ENCODE peak calls at places on chromosomes 16 and 17, in five cellular contexts. X, I, A, S and N are unnamed samples. For H3K4me1, the result is how much of the 10 kb centered on the place peaks cover.

GRCh38 chr17:13437966-13438779 is 163.6 kb downstream of the HS3ST3A1 start:
- DNase-seq in X (no peak), I (peak), A (no peak), S (no peak), N (peak)

GRCh38 chr17:10725262-10725661 is 4.6 kb downstream of the TMEM220 start:
- DNase-seq in X (no peak), I (no peak), A (no peak), S (no peak), N (no peak)

GRCh38 chr17:2421315-2422147 is 20.7 kb upstream of the MNT start:
- DNase-seq in X (no peak), I (peak), A (peak), S (peak), N (no peak)

GRCh38 chr17:72126575-72127486 is 6.0 kb downstream of the SOX9 start:
- DNase-seq in X (peak), I (peak), A (peak), S (peak), N (peak)

GRCh38 chr17:37743875-37744632 is 805 bp downstream of the HNF1B start:
- DNase-seq in X (no peak), I (no peak), A (peak), S (no peak), N (no peak)

GRCh38 chr17:55348749-55349354 is 72.8 kb downstream of the MMD start:
- DNase-seq in X (peak), I (peak), A (peak), S (peak), N (peak)

GRCh38 chr16:66116163-66116792 is 250.2 kb upstream of the CDH5 start:
- DNase-seq in X (no peak), I (peak), A (no peak), S (peak), N (peak)

GRCh38 chr17:72053069-72053846 is 67.6 kb upstream of the SOX9 start:
- DNase-seq in X (no peak), I (no peak), A (no peak), S (peak), N (peak)

GRCh38 chr17:78477913-78478756 is 99.1 kb downstream of the DNAH17 start:
- DNase-seq in X (no peak), I (no peak), A (no peak), S (no peak), N (no peak)

GRCh38 chr17:64984776-64985521 is 65.7 kb upstream of the LRRC37A3 start:
- DNase-seq in X (peak), I (peak), A (peak), S (peak), N (peak)

GRCh38 chr16:11632455-11632921 is 35.8 kb upstream of the SNN start:
- DNase-seq in X (peak), I (peak), A (no peak), S (no peak), N (peak)

GRCh38 chr17:76873856-76874255 is 5.7 kb downstream of the MGAT5B start:
- DNase-seq in X (no peak), I (peak), A (no peak), S (no peak), N (peak)

GRCh38 chr17:68843522-68843921 is 111.7 kb downstream of the ABCA8 start:
- DNase-seq in X (no peak), I (no peak), A (no peak), S (no peak), N (no peak)

GRCh38 chr17:21104608-21105007 is 22.2 kb upstream of the DHRS7B start:
- DNase-seq in X (no peak), I (no peak), A (no peak), S (no peak), N (no peak)

DNA sequence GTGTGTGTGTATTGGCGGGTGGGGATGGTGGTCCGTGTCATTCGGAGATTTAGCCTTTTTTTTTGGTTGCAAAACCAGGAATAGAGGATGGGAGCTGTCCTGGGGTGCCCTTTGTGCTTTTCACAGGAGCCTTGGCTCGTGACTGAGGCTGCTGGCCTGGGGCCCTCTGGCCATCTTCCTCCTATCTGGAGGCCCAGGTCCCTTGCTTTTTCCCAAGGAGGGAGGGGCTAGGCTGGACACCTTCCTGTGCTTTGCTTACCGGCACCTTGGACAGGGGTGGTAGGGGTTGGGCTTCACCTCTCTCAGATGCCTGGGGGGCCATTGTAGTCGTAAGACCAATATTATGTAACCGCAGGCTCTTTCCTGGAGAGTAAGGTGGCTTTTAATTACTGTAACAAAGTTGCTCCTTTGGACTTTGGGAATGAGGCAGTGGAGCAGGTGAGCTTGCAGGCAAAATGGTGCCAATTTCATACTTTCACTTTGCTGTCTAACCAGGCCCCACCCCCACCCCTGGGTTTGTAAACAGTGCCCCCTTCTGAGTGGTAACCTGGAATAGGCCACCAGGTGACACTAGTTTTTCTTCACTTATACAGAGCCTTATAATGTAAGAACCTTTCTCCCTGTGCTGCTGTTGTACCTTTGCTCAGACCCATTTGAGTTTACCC is 1.2 kb downstream of the DYNLL2 start:
- DNase-seq in X (peak), I (peak), A (peak), S (peak), N (peak)
- H3K4me1 ChIP-seq in X (under half), I (under half), A (under half), S (under half), N (under half)

DNA sequence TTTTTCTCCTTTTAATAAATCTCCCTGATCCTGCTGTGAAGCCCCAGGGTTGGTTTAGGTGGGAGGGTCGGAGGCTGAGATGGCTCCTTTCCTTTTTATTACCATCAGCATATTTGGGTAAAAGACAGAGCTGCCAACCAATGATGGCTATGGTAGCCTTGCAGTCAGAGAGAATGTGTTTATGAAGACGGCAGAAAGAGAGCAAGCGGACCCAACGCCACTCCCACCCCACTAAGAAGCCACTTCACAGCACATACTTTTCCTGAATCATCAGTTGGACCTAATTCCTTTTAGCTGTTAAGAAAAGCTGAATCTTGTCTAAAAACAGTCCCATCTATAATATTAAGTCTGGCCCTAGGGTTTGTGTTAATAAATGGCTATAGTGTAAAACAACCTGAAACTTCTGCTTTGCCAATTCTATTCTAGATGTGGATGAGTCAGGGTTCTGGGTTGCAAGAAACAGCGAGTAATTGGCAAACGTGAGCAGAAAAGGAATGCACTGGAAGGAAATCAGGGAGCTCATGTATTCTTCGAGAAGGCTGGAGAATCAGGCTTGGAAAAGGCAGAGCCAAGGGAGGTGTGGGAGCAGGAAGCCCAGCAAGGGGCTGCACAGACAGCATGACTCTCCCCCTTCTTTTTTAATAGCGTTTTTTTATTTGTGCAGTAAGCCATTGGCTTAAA is 34.0 kb upstream of the PRKCA start:
- DNase-seq in X (no peak), I (peak), A (no peak), S (peak), N (peak)
- H3K4me2 ChIP-seq in X (no peak), I (no peak), A (peak), S (no peak), N (peak)

DNA sequence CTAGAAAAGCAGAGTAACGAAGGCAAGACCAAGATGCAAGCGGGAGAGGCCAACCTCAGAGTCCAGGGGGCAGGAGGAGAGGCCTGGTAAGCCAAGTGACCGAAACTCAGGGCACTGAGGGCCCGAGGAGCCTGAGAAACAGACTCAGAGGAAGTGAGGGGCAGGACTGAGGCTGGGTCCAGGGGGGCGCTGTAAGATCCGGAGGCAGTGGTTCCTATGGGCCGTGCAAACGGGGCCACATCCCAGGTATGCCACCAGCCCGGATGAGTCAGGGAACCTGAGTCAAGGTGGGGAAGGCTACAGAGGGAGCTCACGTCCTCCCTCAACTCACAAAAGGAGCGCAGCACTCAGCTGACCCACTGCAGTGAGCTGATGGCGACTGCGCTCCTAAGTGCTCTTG is 8.3 kb downstream of the ZDHHC7 start:
- DNase-seq in X (no peak), I (no peak), A (no peak), S (no peak), N (no peak)
- H3K4me1 ChIP-seq in X (under half), I (under half), A (half or more), S (half or more), N (half or more)

DNA sequence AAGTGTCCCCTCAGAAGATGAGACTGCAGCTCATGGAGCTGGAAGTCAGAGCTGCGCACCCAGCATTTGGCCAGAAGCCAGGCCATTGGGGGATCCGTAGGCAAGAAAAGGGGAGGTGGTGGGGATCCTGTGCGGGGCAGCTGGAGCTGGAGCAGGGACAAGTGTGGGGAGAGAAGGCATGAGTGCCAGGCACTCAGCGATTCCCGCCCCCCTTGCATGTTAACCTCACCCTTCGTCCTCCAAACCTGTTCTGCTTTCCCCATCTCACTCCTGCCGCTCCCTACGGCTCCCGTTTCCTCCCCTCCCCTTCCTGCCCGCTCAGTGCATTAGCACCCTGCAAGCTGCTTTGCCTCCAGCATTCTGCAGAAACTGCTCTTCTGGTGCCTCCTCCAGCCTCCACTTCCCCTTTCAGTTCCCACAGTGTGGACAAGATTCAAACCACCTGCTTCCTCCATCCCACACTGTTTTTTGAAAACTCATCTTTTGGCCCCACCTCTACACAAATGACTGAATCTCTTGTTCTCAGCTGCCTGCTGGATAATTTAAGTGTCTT is 5.6 kb downstream of the ALOX15 start:
- DNase-seq in X (no peak), I (no peak), A (no peak), S (no peak), N (no peak)
- H3K4me2 ChIP-seq in X (no peak), I (no peak), A (no peak), S (no peak), N (no peak)

DNA sequence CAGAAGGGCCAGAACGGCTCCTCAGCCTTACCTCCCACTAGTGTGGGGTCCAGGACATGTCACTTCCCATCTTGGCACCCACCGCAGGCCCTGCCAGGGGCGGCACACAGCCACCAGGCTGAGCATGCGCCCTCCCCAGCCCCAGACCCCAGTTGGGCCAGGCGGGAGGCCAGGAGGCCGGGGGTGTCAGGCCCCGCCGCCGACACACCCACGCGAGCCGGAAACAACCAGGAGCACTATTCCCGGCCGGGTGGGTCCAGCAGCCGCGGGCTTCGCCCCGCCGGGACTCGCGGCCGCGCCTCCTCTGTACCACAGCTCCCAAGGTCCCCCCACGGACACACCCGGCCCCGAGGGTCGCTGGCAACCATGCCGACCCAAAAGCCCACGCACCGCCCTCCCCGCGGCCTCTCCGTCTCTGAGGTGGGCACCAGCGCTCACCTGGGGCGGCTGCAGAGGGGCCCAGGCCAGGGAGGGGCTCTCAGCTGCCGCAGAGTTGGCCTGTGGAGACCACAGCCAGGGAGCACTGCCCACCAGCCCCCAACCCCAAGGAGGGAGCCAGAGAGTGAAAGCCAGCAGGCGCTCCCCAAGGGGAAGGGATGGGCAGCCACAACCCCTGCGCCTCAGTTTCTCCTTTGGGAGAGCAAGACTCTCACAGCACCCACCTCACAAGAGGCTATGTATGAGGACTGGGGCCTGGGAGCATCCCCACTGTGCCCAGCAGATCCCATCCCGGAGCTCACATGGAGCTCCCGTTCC is 18.0 kb downstream of the B9D1 start:
- DNase-seq in X (no peak), I (no peak), A (no peak), S (no peak), N (no peak)
- H3K4me1 ChIP-seq in X (under half), I (under half), A (under half), S (under half), N (under half)

GRCh38 chr17:46863383-46864121 is 12.2 kb downstream of the WNT9B start:
- DNase-seq in X (no peak), I (no peak), A (no peak), S (no peak), N (no peak)
- H3K4me2 ChIP-seq in X (no peak), I (no peak), A (no peak), S (no peak), N (no peak)

DNA sequence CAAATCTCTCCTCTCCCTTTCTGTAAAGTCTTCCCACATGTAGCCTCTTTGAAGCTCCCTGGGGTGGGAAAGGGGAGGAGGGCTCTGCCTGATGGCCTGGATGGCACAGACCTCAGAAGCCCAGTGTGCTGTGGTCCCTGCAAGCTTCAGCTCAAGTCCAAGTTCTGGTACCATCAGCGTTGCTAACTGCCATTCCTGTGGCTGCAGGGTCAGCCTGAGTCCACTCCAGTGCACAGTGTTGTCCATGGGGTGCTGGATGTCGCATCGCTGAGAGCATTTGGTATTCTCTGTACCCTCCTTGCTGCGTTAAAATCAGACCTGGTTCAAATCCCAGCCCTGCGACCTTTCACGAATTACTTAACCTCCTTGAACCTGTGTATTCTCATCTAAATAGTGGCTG is 105.1 kb downstream of the RAB11FIP4 start:
- DNase-seq in X (no peak), I (no peak), A (no peak), S (no peak), N (no peak)
- H3K4me1 ChIP-seq in X (under half), I (under half), A (under half), S (under half), N (under half)

DNA sequence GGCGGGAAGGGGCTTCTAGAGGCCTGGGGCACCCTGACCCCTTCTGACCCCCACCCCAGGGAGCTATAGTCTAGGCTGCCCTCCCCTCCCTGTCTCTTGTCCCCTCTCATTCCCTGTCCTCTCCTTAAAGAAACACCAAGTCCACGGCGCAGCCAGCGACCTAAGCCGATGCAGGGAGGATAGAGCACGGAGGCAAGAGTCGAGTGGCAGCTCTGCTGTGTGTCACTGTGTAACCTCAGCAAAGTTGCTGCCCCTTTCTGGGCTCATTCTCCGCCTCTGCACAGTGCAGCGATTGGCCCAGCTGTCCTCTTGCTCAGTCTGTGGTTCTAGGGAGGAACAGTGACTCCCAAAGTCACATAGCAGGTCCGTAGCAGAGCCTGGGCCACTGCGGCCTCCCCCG is 36.5 kb upstream of the SBK1 start:
- DNase-seq in X (no peak), I (no peak), A (no peak), S (no peak), N (no peak)
- H3K4me2 ChIP-seq in X (no peak), I (no peak), A (no peak), S (no peak), N (no peak)